ENCODE peak calls at places on chromosomes 7 and 10, in ten cellular contexts. One of them, this sample, is unnamed.

GRCh38 chr7:142461437-142461836 is 203.6 kb upstream of the PRSS58 start:
- DNase-seq in body of pancreas: no peak
- DNase-seq in A549: no peak
- DNase-seq in GM12891: no peak
- DNase-seq in esophagus squamous epithelium: no peak
- DNase-seq in uterus: no peak
- DNase-seq in stomach: no peak
- DNase-seq in gastrocnemius medialis: no peak
- DNase-seq in sigmoid colon: no peak
- DNase-seq in spleen: no peak
- DNase-seq in this sample: no peak

GRCh38 chr7:71637578-71637977 is 505.6 kb downstream of the GALNT17 start:
- DNase-seq in A549: no peak
- DNase-seq in stomach: no peak
- DNase-seq in esophagus squamous epithelium: no peak
- DNase-seq in GM12891: no peak
- DNase-seq in gastrocnemius medialis: no peak
- DNase-seq in spleen: no peak
- DNase-seq in uterus: no peak
- DNase-seq in body of pancreas: peak
- DNase-seq in sigmoid colon: no peak
- DNase-seq in this sample: no peak

GRCh38 chr10:18164771-18165361 is 24.6 kb downstream of the CACNB2 start:
- DNase-seq in uterus: peak
- DNase-seq in body of pancreas: peak
- DNase-seq in sigmoid colon: peak
- DNase-seq in stomach: no peak
- DNase-seq in esophagus squamous epithelium: no peak
- DNase-seq in GM12891: no peak
- DNase-seq in A549: no peak
- DNase-seq in spleen: no peak
- DNase-seq in gastrocnemius medialis: no peak
- DNase-seq in this sample: no peak

GRCh38 chr10:50439187-50439586 is 184.6 kb downstream of the SGMS1 start:
- DNase-seq in sigmoid colon: no peak
- DNase-seq in gastrocnemius medialis: no peak
- DNase-seq in A549: no peak
- DNase-seq in esophagus squamous epithelium: no peak
- DNase-seq in stomach: no peak
- DNase-seq in GM12891: no peak
- DNase-seq in spleen: no peak
- DNase-seq in body of pancreas: no peak
- DNase-seq in uterus: no peak
- DNase-seq in this sample: no peak

GRCh38 chr10:134205-134742 is 981 bp upstream of the ZMYND11 start:
- DNase-seq in GM12891: peak
- DNase-seq in uterus: no peak
- DNase-seq in spleen: no peak
- DNase-seq in body of pancreas: no peak
- DNase-seq in gastrocnemius medialis: no peak
- DNase-seq in sigmoid colon: no peak
- DNase-seq in esophagus squamous epithelium: no peak
- DNase-seq in stomach: no peak
- DNase-seq in A549: no peak
- DNase-seq in this sample: no peak

GRCh38 chr7:34823650-34824258 is 165.7 kb downstream of the NPSR1 start:
- DNase-seq in sigmoid colon: no peak
- DNase-seq in gastrocnemius medialis: no peak
- DNase-seq in body of pancreas: peak
- DNase-seq in A549: peak
- DNase-seq in stomach: peak
- DNase-seq in spleen: no peak
- DNase-seq in esophagus squamous epithelium: no peak
- DNase-seq in uterus: no peak
- DNase-seq in GM12891: peak
- DNase-seq in this sample: peak

GRCh38 chr10:58412502-58412961 is 27.3 kb downstream of the TFAM start:
- DNase-seq in uterus: no peak
- DNase-seq in sigmoid colon: no peak
- DNase-seq in esophagus squamous epithelium: no peak
- DNase-seq in gastrocnemius medialis: no peak
- DNase-seq in spleen: no peak
- DNase-seq in A549: peak
- DNase-seq in GM12891: no peak
- DNase-seq in stomach: no peak
- DNase-seq in body of pancreas: no peak
- DNase-seq in this sample: no peak

GRCh38 chr7:12490105-12490688 is 80.3 kb upstream of the SCIN start:
- DNase-seq in GM12891: no peak
- DNase-seq in sigmoid colon: no peak
- DNase-seq in A549: peak
- DNase-seq in esophagus squamous epithelium: no peak
- DNase-seq in stomach: no peak
- DNase-seq in gastrocnemius medialis: no peak
- DNase-seq in spleen: no peak
- DNase-seq in uterus: no peak
- DNase-seq in body of pancreas: no peak
- DNase-seq in this sample: no peak

GRCh38 chr10:34384363-34384762 is 430.7 kb downstream of the PARD3 start:
- DNase-seq in stomach: no peak
- DNase-seq in gastrocnemius medialis: no peak
- DNase-seq in GM12891: no peak
- DNase-seq in sigmoid colon: no peak
- DNase-seq in spleen: no peak
- DNase-seq in body of pancreas: no peak
- DNase-seq in uterus: no peak
- DNase-seq in A549: no peak
- DNase-seq in esophagus squamous epithelium: no peak
- DNase-seq in this sample: no peak

GRCh38 chr7:84092207-84092606 is 102.4 kb downstream of the SEMA3A start:
- DNase-seq in body of pancreas: no peak
- DNase-seq in spleen: no peak
- DNase-seq in GM12891: no peak
- DNase-seq in sigmoid colon: no peak
- DNase-seq in stomach: no peak
- DNase-seq in esophagus squamous epithelium: no peak
- DNase-seq in uterus: no peak
- DNase-seq in A549: peak
- DNase-seq in gastrocnemius medialis: no peak
- DNase-seq in this sample: no peak

DNA sequence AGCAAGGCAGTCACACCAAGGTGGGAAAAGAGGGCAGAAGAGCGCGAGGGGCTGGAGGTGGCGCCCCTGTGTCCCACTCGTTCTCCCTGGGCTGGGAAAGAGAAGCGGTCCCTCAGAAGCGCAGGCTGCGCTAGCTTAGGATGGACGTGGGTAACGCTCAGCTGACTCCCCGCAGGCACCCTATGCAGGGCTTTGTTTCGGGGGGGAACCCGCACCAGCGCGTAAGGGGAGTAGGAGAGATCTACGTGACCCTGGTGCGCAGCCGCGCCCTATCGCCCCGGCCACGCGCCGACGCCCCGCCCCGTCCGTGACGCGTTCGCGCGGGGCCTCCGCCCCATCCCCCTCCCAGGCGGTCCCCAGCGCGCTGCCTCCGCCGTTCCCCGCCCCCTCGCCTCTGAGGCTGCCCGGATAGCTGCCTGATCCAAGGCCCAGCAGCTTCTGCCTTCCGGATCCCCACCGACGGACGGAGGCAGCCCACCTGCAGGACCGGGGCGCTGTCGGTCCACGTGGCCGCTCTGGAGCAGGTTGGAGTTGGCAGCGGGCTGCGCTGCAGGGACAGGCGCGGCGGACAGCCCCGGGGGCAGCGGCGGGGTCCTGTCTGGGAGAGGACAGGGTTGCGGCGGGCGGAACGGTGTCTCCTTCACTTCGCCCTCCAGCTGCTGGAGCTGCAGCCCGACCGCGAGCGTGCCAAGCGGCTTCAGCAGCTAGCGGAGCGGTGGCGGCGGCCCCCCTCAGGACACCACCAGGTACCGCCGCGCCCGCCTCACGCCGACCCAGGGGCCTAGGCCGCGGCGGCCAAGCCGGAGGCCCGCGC is at the start of gene VDAC2:
- DNase-seq in sigmoid colon: peak
- DNase-seq in uterus: peak
- DNase-seq in esophagus squamous epithelium: peak
- DNase-seq in gastrocnemius medialis: peak
- DNase-seq in body of pancreas: peak
- DNase-seq in spleen: peak
- DNase-seq in A549: peak
- DNase-seq in GM12891: peak
- DNase-seq in stomach: peak
- DNase-seq in this sample: peak
- TF ChIP-seq POLR2A in sigmoid colon: peak
- TF ChIP-seq POLR2A in uterus: peak
- TF ChIP-seq POLR2A in esophagus squamous epithelium: no peak
- TF ChIP-seq POLR2A in gastrocnemius medialis: peak
- TF ChIP-seq POLR2A in body of pancreas: peak
- TF ChIP-seq POLR2A in spleen: peak
- TF ChIP-seq POLR2A in A549: peak
- TF ChIP-seq POLR2A in GM12891: peak
- TF ChIP-seq POLR2A in stomach: no peak
- TF ChIP-seq POLR2A in this sample: peak

GRCh38 chr7:122143751-122144711 is at the start of gene AASS:
- DNase-seq in GM12891: peak
- DNase-seq in esophagus squamous epithelium: peak
- DNase-seq in spleen: peak
- DNase-seq in uterus: peak
- DNase-seq in gastrocnemius medialis: peak
- DNase-seq in A549: peak
- DNase-seq in sigmoid colon: peak
- DNase-seq in body of pancreas: peak
- DNase-seq in stomach: peak
- DNase-seq in this sample: peak
- TF ChIP-seq POLR2A in GM12891: no peak
- TF ChIP-seq POLR2A in esophagus squamous epithelium: no peak
- TF ChIP-seq POLR2A in spleen: no peak
- TF ChIP-seq POLR2A in uterus: peak
- TF ChIP-seq POLR2A in gastrocnemius medialis: peak
- TF ChIP-seq POLR2A in A549: no peak
- TF ChIP-seq POLR2A in sigmoid colon: peak
- TF ChIP-seq POLR2A in body of pancreas: peak
- TF ChIP-seq POLR2A in stomach: no peak
- TF ChIP-seq POLR2A in this sample: peak

DNA sequence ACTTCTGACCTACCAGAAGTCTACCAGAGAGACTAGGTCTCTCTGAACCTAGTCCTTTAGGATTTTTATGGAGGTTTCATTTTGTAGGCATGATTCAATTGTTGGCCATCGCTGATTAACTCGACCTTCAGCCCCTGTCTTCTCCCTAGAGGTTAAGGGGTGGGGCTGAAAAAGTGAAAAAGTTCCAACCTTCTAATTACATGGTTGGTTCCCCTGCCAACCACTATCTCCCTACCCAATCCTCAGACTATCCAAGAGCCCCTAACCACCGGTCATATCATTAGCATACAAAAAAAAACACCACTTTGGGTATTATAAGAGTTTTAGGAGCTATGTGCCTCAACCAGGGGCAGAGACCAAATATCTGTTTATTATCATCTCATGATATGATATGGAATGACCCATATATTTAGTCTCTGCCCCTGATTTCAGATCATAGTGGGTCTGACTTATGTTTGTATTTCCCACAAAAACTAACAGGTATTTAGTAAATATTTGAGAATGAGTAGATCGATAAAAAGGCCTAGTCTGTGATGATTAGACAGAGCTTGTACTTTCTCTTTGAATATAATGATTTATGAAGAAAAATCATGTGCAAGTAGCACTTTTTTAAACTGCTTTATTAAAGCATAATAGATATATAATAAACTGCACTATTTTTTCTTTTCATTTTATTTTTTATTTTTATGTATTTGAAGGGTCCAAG is 35.8 kb downstream of the DNAJC9 start:
- DNase-seq in spleen: no peak
- DNase-seq in uterus: no peak
- DNase-seq in A549: no peak
- DNase-seq in esophagus squamous epithelium: no peak
- DNase-seq in sigmoid colon: no peak
- DNase-seq in body of pancreas: no peak
- DNase-seq in GM12891: no peak
- DNase-seq in gastrocnemius medialis: no peak
- DNase-seq in stomach: no peak
- DNase-seq in this sample: no peak
- TF ChIP-seq POLR2A in spleen: no peak
- TF ChIP-seq POLR2A in uterus: no peak
- TF ChIP-seq POLR2A in A549: no peak
- TF ChIP-seq POLR2A in esophagus squamous epithelium: no peak
- TF ChIP-seq POLR2A in sigmoid colon: no peak
- TF ChIP-seq POLR2A in body of pancreas: no peak
- TF ChIP-seq POLR2A in GM12891: no peak
- TF ChIP-seq POLR2A in gastrocnemius medialis: no peak
- TF ChIP-seq POLR2A in stomach: no peak
- TF ChIP-seq POLR2A in this sample: no peak

DNA sequence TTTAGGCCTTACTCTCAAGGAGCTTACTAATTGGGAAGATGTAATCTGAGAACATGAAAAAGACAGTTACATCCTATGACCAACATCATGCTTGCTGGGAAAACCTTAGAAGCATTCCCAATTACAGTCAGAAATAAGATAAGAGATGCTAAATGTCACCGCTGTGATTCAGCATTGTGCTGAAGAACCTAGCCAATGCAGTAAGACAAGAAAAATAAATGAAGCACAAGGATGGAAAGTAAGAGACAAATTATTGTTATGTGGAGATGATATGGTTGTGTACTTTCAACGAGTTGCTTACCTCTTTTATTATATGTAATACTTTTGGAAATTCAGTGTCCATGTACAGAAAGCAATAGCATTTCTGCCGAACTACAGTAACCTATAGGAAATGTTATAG is 104.8 kb downstream of the RBM20 start:
- DNase-seq in body of pancreas: no peak
- DNase-seq in A549: no peak
- DNase-seq in spleen: no peak
- DNase-seq in esophagus squamous epithelium: no peak
- DNase-seq in gastrocnemius medialis: no peak
- DNase-seq in GM12891: no peak
- DNase-seq in uterus: no peak
- DNase-seq in stomach: no peak
- DNase-seq in sigmoid colon: no peak
- DNase-seq in this sample: no peak
- TF ChIP-seq POLR2A in body of pancreas: no peak
- TF ChIP-seq POLR2A in A549: no peak
- TF ChIP-seq POLR2A in spleen: no peak
- TF ChIP-seq POLR2A in esophagus squamous epithelium: no peak
- TF ChIP-seq POLR2A in gastrocnemius medialis: no peak
- TF ChIP-seq POLR2A in GM12891: no peak
- TF ChIP-seq POLR2A in uterus: no peak
- TF ChIP-seq POLR2A in stomach: no peak
- TF ChIP-seq POLR2A in sigmoid colon: no peak
- TF ChIP-seq POLR2A in this sample: no peak

This sample was measured in H54.